ENCODE peak calls at places on chromosomes 7 and 10, in nine cellular contexts. D is brain microvascular endothelial cell; F is H1; B is CD4-positive, alpha-beta T cell; Z is WTC11; K is psoas muscle; N is endothelial cell of umbilical vein; M is endodermal cell; J is astrocyte of the cerebellum. O is an unnamed sample.
A peak's percentile ranks its signal among the peaks of the same experiment; 100 is the strongest.

GRCh38 chr7:74092321-74092963 is 8.8 kb downstream of the LIMK1 start:
- DNase-seq in D (no peak), F (no peak), B (no peak), Z (peak; percentile 34), K (peak; percentile 66), N (no peak), M (peak; percentile 62), J (no peak), O (no peak)

GRCh38 chr10:112741830-112742402 is 208.1 kb upstream of the TCF7L2 start:
- DNase-seq in D (no peak), F (no peak), B (no peak), Z (no peak), K (no peak), N (peak; percentile 63), M (no peak), J (no peak), O (no peak)

GRCh38 chr10:110783509-110784103 is 88.1 kb upstream of the PDCD4 start:
- DNase-seq in D (peak; percentile 52), F (no peak), B (peak; percentile 75), Z (no peak), K (no peak), N (no peak), M (no peak), J (no peak), O (no peak)

GRCh38 chr10:9745158-9745557 is 1272.5 kb upstream of the CELF2 start:
- DNase-seq in D (no peak), F (no peak), B (no peak), Z (no peak), K (no peak), N (no peak), M (no peak), J (no peak), O (no peak)

GRCh38 chr10:78319371-78319770 is 285.7 kb downstream of the RPS24 start:
- DNase-seq in D (no peak), F (no peak), B (no peak), Z (no peak), K (no peak), N (no peak), M (no peak), J (no peak), O (no peak)

GRCh38 chr7:41733063-41733398 is 30.1 kb upstream of the INHBA start:
- DNase-seq in D (no peak), F (no peak), B (no peak), Z (no peak), K (no peak), N (peak; percentile 62), M (no peak), J (no peak), O (no peak)

GRCh38 chr10:114110174-114110972 is 63.6 kb downstream of the CCDC186 start:
- DNase-seq in D (no peak), F (no peak), B (no peak), Z (no peak), K (no peak), N (no peak), M (peak; percentile 69), J (no peak), O (no peak)

GRCh38 chr10:24603333-24603732 is 120.4 kb downstream of the ARHGAP21 start:
- DNase-seq in D (peak; percentile 48), F (no peak), B (no peak), Z (no peak), K (no peak), N (no peak), M (no peak), J (no peak), O (no peak)

GRCh38 chr7:29194206-29194593 is 375 bp upstream of the CHN2 start:
- DNase-seq in D (no peak), F (no peak), B (no peak), Z (peak; percentile 49), K (no peak), N (no peak), M (peak; percentile 77), J (no peak), O (no peak)

GRCh38 chr10:132461103-132461682 is 64.2 kb downstream of the PWWP2B start:
- DNase-seq in D (no peak), F (no peak), B (no peak), Z (no peak), K (no peak), N (no peak), M (no peak), J (no peak), O (peak; percentile 27)

GRCh38 chr7:128167316-128167691 is 73.8 kb upstream of the LEP start:
- DNase-seq in D (peak; percentile 67), F (no peak), B (no peak), Z (peak; percentile 41), K (no peak), N (no peak), M (peak; percentile 76), J (peak; percentile 50), O (no peak)

GRCh38 chr10:125076121-125076825 is 84.1 kb downstream of the CTBP2 start:
- DNase-seq in D (no peak), F (no peak), B (no peak), Z (no peak), K (peak; percentile 39), N (no peak), M (no peak), J (no peak), O (peak; percentile 3)

GRCh38 chr10:60661627-60662026 is 116.7 kb upstream of the CDK1 start:
- DNase-seq in D (peak; percentile 83), F (no peak), B (no peak), Z (no peak), K (no peak), N (no peak), M (peak; percentile 50), J (no peak), O (no peak)

GRCh38 chr10:4683838-4684237 is 142.2 kb upstream of the AKR1E2 start:
- DNase-seq in D (no peak), F (no peak), B (no peak), Z (no peak), K (no peak), N (no peak), M (no peak), J (no peak), O (no peak)

GRCh38 chr7:47610506-47611044 is 28.7 kb upstream of the TNS3 start:
- DNase-seq in D (peak; percentile 56), F (no peak), B (no peak), Z (no peak), K (no peak), N (no peak), M (no peak), J (peak; percentile 59), O (no peak)

DNA sequence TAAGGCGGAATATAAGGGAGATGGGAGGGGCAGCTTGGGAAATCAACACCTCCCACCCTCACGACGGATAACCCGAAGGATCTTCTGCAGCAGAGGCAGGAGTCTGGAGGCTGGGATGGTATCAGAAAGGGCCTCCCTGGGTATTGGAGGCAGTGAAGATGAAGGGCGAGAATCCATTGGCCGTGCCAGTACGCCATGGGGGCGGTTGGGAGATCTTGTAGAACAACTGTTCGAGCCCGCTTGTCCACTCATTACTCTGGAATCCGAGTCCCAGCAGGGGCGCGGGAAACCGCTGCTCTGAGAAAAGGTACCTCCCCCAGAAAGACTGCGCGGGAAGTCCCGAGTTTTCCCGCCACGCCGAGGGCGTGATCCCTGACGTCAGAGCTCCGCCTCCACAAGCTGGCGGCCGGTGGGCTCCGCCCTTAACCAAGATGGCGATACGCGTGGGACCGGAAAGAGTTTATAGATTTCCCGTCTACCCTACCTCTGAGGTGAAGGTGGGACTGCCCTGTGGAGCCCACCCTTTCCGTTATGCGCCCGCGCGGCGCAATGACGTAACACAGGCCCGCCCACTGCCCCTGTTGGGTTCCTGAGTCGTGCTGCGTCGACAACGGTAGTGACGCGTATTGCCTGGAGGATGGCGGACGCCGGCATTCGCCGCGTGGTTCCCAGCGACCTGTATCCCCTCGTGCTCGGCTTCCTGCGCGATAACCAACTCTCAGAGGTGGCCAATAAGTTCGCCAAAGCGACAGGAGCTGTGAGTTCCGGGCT is at the start of gene NOLC1:
- DNase-seq in D (peak; percentile 98), F (peak; percentile 100), B (peak; percentile 99), Z (peak; percentile 100), K (peak; percentile 99), N (peak; percentile 99), M (peak; percentile 100), J (peak; percentile 99), O (peak; percentile 97)
- TF ChIP-seq CTCF in D (no peak), F (no peak), B (no peak), Z (no peak), K (no peak), N (no peak), M (no peak), J (no peak), O (no peak)

GRCh38 chr10:93383562-93383981 is 98.6 kb downstream of the MYOF start:
- DNase-seq in D (peak; percentile 91), F (no peak), B (no peak), Z (no peak), K (no peak), N (no peak), M (no peak), J (peak; percentile 74), O (no peak)
- TF ChIP-seq CTCF in D (no peak), F (no peak), B (no peak), Z (no peak), K (no peak), N (no peak), M (no peak), J (no peak), O (no peak)

GRCh38 chr7:27921081-27921836 is 181.3 kb downstream of the TAX1BP1 start:
- DNase-seq in D (peak; percentile 70), F (no peak), B (no peak), Z (no peak), K (no peak), N (peak; percentile 94), M (peak; percentile 71), J (peak; percentile 81), O (no peak)
- TF ChIP-seq CTCF in D (peak; percentile 46), F (no peak), B (peak; percentile 44), Z (no peak), K (peak; percentile 60), N (peak; percentile 45), M (peak; percentile 66), J (peak; percentile 47), O (peak; percentile 61)

GRCh38 chr7:64951250-64951848 is 39.5 kb downstream of the ZNF117 start:
- DNase-seq in D (peak; percentile 44), F (no peak), B (no peak), Z (no peak), K (no peak), N (peak; percentile 55), M (no peak), J (peak; percentile 8), O (no peak)
- TF ChIP-seq CTCF in D (peak; percentile 57), F (no peak), B (peak; percentile 96), Z (peak; percentile 23), K (peak; percentile 92), N (peak; percentile 48), M (peak; percentile 86), J (peak; percentile 65), O (peak; percentile 86)

DNA sequence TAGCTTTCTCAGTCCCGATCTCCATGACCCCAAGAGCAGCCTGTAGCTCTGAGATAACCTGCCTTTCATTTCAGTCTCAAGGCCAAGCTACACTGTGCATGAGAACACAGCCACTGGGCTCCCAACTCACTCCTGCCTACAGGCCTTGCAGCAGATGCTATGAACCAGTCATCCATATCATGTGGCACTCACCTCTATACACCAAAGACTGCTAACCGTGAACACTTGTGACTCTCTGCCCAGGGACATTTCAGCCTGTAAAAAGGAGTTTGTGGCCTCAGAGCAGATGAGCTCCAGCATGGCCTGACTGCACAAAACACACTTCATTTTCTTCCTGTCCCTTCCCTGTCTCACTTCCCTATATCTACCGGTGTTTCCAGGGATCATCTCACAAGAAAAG is 56.9 kb upstream of the NPY start:
- DNase-seq in D (no peak), F (no peak), B (no peak), Z (no peak), K (no peak), N (no peak), M (no peak), J (no peak), O (no peak)
- TF ChIP-seq CTCF in D (no peak), F (no peak), B (no peak), Z (no peak), K (no peak), N (no peak), M (no peak), J (no peak), O (no peak)

GRCh38 chr7:133434246-133434865 is 181.5 kb downstream of the EXOC4 start:
- DNase-seq in D (no peak), F (no peak), B (no peak), Z (no peak), K (no peak), N (peak; percentile 65), M (no peak), J (peak; percentile 22), O (no peak)
- TF ChIP-seq CTCF in D (peak; percentile 57), F (no peak), B (peak; percentile 42), Z (peak; percentile 17), K (peak; percentile 48), N (peak; percentile 33), M (peak; percentile 70), J (peak; percentile 49), O (peak; percentile 30)